ENCODE peak calls at places on chromosome 11, in eight cellular contexts. N is psoas muscle, I is aorta, C is PC-9, E is cardiac muscle cell, L is colonic mucosa, D is adrenal gland, J is right atrium auricular region. G is an unnamed sample.

GRCh38 chr11:57776101-57776511 is 14.5 kb downstream of the CTNND1 start:
- DNase-seq in N (no peak), I (no peak), C (peak), E (peak), L (no peak), D (no peak), J (no peak), G (peak)

GRCh38 chr11:11513438-11513837 is 108.4 kb downstream of the GALNT18 start:
- DNase-seq in N (no peak), I (no peak), C (no peak), E (peak), L (peak), D (no peak), J (no peak), G (no peak)

GRCh38 chr11:6531267-6531752 is 34.2 kb downstream of the DNHD1 start:
- DNase-seq in N (no peak), I (no peak), C (no peak), E (peak), L (no peak), D (peak), J (no peak), G (no peak)

GRCh38 chr11:31810779-31811647 is at the start of gene PAX6:
- DNase-seq in N (peak), I (peak), C (peak), E (peak), L (no peak), D (peak), J (peak), G (peak)

GRCh38 chr11:130449996-130450419 is 1.6 kb downstream of the ADAMTS15 start:
- DNase-seq in N (peak), I (peak), C (no peak), E (peak), L (peak), D (peak), J (peak), G (no peak)

GRCh38 chr11:124113890-124114289 is 1.4 kb upstream of the VWA5A start:
- DNase-seq in N (no peak), I (no peak), C (no peak), E (peak), L (peak), D (no peak), J (no peak), G (no peak)

GRCh38 chr11:2445107-2445947 is 519 bp downstream of the KCNQ1 start:
- DNase-seq in N (peak), I (peak), C (no peak), E (no peak), L (peak), D (peak), J (no peak), G (no peak)

GRCh38 chr11:2474059-2474901 is 29.5 kb downstream of the KCNQ1 start:
- DNase-seq in N (no peak), I (no peak), C (no peak), E (no peak), L (peak), D (peak), J (no peak), G (no peak)

GRCh38 chr11:126408901-126409670 is 53.6 kb downstream of the ST3GAL4 start:
- DNase-seq in N (peak), I (peak), C (no peak), E (no peak), L (no peak), D (no peak), J (no peak), G (no peak)

GRCh38 chr11:31820438-31820818 is 9.3 kb upstream of the PAX6 start:
- DNase-seq in N (no peak), I (no peak), C (no peak), E (no peak), L (no peak), D (no peak), J (no peak), G (no peak)

DNA sequence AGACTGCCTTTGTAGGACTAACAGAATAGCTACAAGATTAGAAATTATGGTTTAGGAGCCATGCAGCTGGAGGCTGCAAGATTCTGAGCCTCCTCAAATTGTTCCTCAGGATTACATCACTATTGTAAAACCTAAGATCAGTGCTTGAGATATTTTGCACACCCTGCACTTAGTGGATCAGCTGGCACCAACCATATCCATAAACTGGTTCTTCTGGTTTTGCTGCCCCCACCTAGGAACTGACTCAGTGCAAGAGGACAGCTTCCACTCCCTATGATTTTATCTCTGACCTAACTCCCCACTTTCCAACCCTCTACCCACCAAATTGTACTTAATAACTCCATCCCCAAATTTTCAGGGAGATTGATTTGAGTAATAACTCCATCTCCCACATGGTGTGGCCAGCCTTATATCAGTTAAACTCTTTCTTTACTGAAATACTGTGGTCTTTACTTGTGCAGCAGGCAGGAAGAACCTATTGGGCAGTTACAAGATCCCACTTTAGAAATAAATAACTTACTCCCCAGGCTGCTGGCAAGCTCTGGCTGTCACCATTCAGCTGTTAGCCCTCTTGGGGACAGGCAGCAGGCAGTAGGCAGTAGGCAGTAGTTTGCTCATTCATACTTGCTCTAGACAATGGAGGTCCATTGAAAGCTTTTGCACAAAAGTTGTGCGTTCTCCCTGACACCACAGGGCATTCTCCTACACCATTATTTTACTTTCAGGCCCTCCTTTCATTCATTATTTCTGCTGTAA is 119.0 kb downstream of the SLC17A6 start:
- DNase-seq in N (no peak), I (no peak), C (peak), E (no peak), L (no peak), D (no peak), J (no peak), G (no peak)
- H3K27ac ChIP-seq in N (no peak), I (no peak), C (peak), E (no peak), L (no peak), D (no peak), J (no peak), G (no peak)

GRCh38 chr11:83051760-83052671 is 19.7 kb downstream of the RAB30 start:
- DNase-seq in N (no peak), I (no peak), C (peak), E (peak), L (no peak), D (peak), J (no peak), G (peak)
- H3K4me3 ChIP-seq in N (no peak), I (no peak), C (no peak), E (no peak), L (no peak), D (no peak), J (no peak), G (no peak)

DNA sequence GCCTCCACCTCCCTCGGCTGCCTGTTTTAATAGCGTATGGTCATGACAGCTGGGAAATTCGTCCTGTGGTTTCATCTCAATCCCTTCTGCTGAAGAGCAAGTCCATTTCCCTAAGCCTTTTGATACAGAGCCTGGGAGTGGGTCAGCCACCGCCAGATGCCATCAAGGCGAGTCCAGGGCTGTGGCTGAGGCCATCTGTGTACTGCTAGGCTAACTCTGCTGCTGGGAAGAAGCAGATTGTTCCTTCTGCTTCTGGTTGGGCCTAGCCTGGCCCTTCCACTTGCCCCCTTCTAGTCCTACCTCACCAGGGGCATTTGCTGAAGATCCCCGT is 26.8 kb downstream of the NECTIN1 start:
- DNase-seq in N (no peak), I (no peak), C (peak), E (no peak), L (no peak), D (no peak), J (no peak), G (no peak)
- H3K27ac ChIP-seq in N (no peak), I (no peak), C (peak), E (no peak), L (no peak), D (no peak), J (no peak), G (no peak)

DNA sequence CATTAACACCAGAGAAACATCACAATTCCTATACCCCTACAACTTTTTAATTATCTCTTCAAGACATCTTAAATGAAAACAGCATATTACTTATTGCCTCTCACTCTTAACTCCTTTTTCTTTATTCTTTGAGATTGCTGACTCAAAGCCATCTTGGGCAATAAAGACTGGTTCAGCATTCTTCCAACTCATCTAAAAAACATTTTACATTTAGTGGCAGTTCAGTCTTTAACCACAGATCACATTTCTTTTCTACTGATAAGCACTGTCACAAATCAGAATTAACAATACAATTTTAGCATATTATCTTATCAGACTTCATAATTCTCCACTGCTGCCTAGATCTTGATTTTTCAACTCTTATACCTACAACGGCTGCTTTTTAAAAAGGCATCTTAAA is 34.0 kb downstream of the SIK3 start:
- DNase-seq in N (no peak), I (no peak), C (peak), E (peak), L (no peak), D (no peak), J (no peak), G (no peak)
- H3K4me3 ChIP-seq in N (no peak), I (no peak), C (no peak), E (no peak), L (no peak), D (no peak), J (no peak), G (no peak)